ENCODE peak calls at places on chromosomes 2 and 18, in five cellular contexts. M is AG10803, V is ovary, D is GM23248, E is NCI-H1694. K is an unnamed sample.

GRCh38 chr2:13745324-13745723 is 887.2 kb upstream of the LRATD1 start:
- DNase-seq in M (no peak), V (no peak), D (no peak), E (no peak), K (no peak)

GRCh38 chr2:99777266-99777640 is 287.4 kb upstream of the REV1 start:
- DNase-seq in M (no peak), V (no peak), D (no peak), E (no peak), K (no peak)

GRCh38 chr18:42330296-42330695 is 375.3 kb downstream of the PIK3C3 start:
- DNase-seq in M (peak), V (no peak), D (no peak), E (no peak), K (no peak)

GRCh38 chr18:58635891-58636290 is 7.0 kb upstream of the ALPK2 start:
- DNase-seq in M (peak), V (no peak), D (peak), E (no peak), K (no peak)

GRCh38 chr2:128525653-128526052 is 207.0 kb upstream of the HS6ST1 start:
- DNase-seq in M (no peak), V (no peak), D (no peak), E (no peak), K (no peak)

GRCh38 chr2:116162395-116162794 is 1652.1 kb upstream of the DDX18 start:
- DNase-seq in M (no peak), V (no peak), D (no peak), E (no peak), K (no peak)

GRCh38 chr18:8800445-8800844 is 95.1 kb downstream of the MTCL1 start:
- DNase-seq in M (peak), V (no peak), D (peak), E (no peak), K (no peak)

GRCh38 chr2:65666156-65666725 is 233.8 kb upstream of the SPRED2 start:
- DNase-seq in M (peak), V (no peak), D (peak), E (no peak), K (no peak)

GRCh38 chr2:199804831-199805230 is 46.2 kb downstream of the FTCDNL1 start:
- DNase-seq in M (no peak), V (no peak), D (no peak), E (no peak), K (no peak)

K was measured in tibial artery.